ENCODE peak calls at places on chromosome 16, in seven cellular contexts. S is effector CD4-positive, alpha-beta T cell; A is stimulated activated naive CD8-positive, alpha-beta T cell treated with anti-CD3 and anti-CD28 coated beads, Interleukin-15, amount 100 ng/mL, for 72 hours; E is NCI-H526; J is brain microvascular endothelial cell; B is head of caudate nucleus; I is ACHN. D is an unnamed sample.

GRCh38 chr16:22813223-22813945 is 578 bp upstream of the HS3ST2 start:
- DNase-seq in S (no peak), A (peak), E (no peak), J (no peak), B (peak), I (peak), D (no peak)

GRCh38 chr16:23837553-23838308 is 1.9 kb downstream of the PRKCB start:
- DNase-seq in S (no peak), A (no peak), E (no peak), J (no peak), B (no peak), I (no peak), D (no peak)

GRCh38 chr16:67145746-67146145 is 5.1 kb downstream of the B3GNT9 start:
- DNase-seq in S (no peak), A (no peak), E (no peak), J (no peak), B (no peak), I (no peak), D (no peak)

GRCh38 chr16:56468800-56469199 is 17.4 kb downstream of the OGFOD1 start:
- DNase-seq in S (no peak), A (no peak), E (no peak), J (no peak), B (no peak), I (no peak), D (no peak)

GRCh38 chr16:23803591-23804123 is 32.1 kb upstream of the PRKCB start:
- DNase-seq in S (peak), A (peak), E (no peak), J (peak), B (peak), I (peak), D (peak)

GRCh38 chr16:67100569-67101300 is 9.0 kb upstream of the PHAF1 start:
- DNase-seq in S (no peak), A (no peak), E (no peak), J (no peak), B (no peak), I (peak), D (no peak)

GRCh38 chr16:22220076-22220453 is 14.0 kb downstream of the EEF2K start:
- DNase-seq in S (no peak), A (no peak), E (no peak), J (no peak), B (no peak), I (no peak), D (no peak)

GRCh38 chr16:84612686-84613085 is 5.2 kb downstream of the COTL1 start:
- DNase-seq in S (no peak), A (no peak), E (no peak), J (no peak), B (no peak), I (no peak), D (no peak)

GRCh38 chr16:3187798-3188674 is at the start of gene OR1F1:
- DNase-seq in S (no peak), A (peak), E (no peak), J (peak), B (peak), I (peak), D (peak)

GRCh38 chr16:75216127-75216526 is 2.7 kb upstream of the CTRB1 start:
- DNase-seq in S (no peak), A (no peak), E (no peak), J (no peak), B (no peak), I (no peak), D (no peak)

GRCh38 chr16:89194340-89195311 is 5.7 kb downstream of the SLC22A31 start:
- DNase-seq in S (no peak), A (no peak), E (no peak), J (no peak), B (no peak), I (no peak), D (no peak)

GRCh38 chr16:28990375-28991040 is 5.7 kb downstream of the LAT start:
- DNase-seq in S (peak), A (peak), E (no peak), J (no peak), B (no peak), I (peak), D (no peak)

GRCh38 chr16:70257391-70257790 is 5.7 kb upstream of the EXOSC6 start:
- DNase-seq in S (no peak), A (no peak), E (no peak), J (no peak), B (no peak), I (no peak), D (no peak)

GRCh38 chr16:83115491-83116232 is 488.9 kb downstream of the CDH13 start:
- DNase-seq in S (no peak), A (no peak), E (no peak), J (no peak), B (no peak), I (no peak), D (no peak)

GRCh38 chr16:6510261-6510660 is 822.4 kb upstream of the RBFOX1 start:
- DNase-seq in S (no peak), A (no peak), E (no peak), J (no peak), B (no peak), I (no peak), D (no peak)

GRCh38 chr16:56669840-56670639 is 426 bp downstream of the MT1H start:
- DNase-seq in S (no peak), A (no peak), E (no peak), J (no peak), B (no peak), I (no peak), D (no peak)

GRCh38 chr16:66651474-66651765 is 45.1 kb downstream of the CMTM4 start:
- DNase-seq in S (no peak), A (no peak), E (no peak), J (no peak), B (no peak), I (no peak), D (no peak)

GRCh38 chr16:55892821-55893220 is 17.6 kb upstream of the CES5A start:
- DNase-seq in S (no peak), A (no peak), E (no peak), J (no peak), B (no peak), I (no peak), D (no peak)

GRCh38 chr16:26598061-26598460 is 468.7 kb upstream of the C16orf82 start:
- DNase-seq in S (peak), A (peak), E (no peak), J (peak), B (peak), I (no peak), D (peak)

GRCh38 chr16:51968756-51969155 is 578.2 kb downstream of the TOX3 start:
- DNase-seq in S (no peak), A (no peak), E (no peak), J (no peak), B (no peak), I (no peak), D (no peak)

GRCh38 chr16:80656731-80657150 is 115.9 kb downstream of the DYNLRB2 start:
- DNase-seq in S (no peak), A (peak), E (no peak), J (no peak), B (no peak), I (no peak), D (no peak)

GRCh38 chr16:2072926-2073325 is 25.1 kb downstream of the TSC2 start:
- DNase-seq in S (no peak), A (no peak), E (no peak), J (no peak), B (no peak), I (no peak), D (no peak)

GRCh38 chr16:53666816-53667415 is 36.7 kb downstream of the RPGRIP1L start:
- DNase-seq in S (no peak), A (no peak), E (no peak), J (no peak), B (no peak), I (no peak), D (no peak)

GRCh38 chr16:30356401-30357084 is 1.4 kb upstream of the CD2BP2 start:
- DNase-seq in S (no peak), A (no peak), E (no peak), J (no peak), B (no peak), I (no peak), D (no peak)

GRCh38 chr16:14354561-14355351 is 275.3 kb downstream of the PARN start:
- DNase-seq in S (no peak), A (peak), E (no peak), J (no peak), B (no peak), I (no peak), D (no peak)

GRCh38 chr16:87538594-87538993 is 45.8 kb upstream of the ZCCHC14 start:
- DNase-seq in S (no peak), A (no peak), E (no peak), J (peak), B (no peak), I (no peak), D (no peak)

GRCh38 chr16:75250809-75251279 is 580 bp downstream of the BCAR1 start:
- DNase-seq in S (no peak), A (no peak), E (no peak), J (no peak), B (peak), I (peak), D (no peak)

GRCh38 chr16:15829460-15829859 is 27.4 kb downstream of the MYH11 start:
- DNase-seq in S (no peak), A (no peak), E (no peak), J (no peak), B (no peak), I (no peak), D (no peak)

GRCh38 chr16:49012961-49013726 is 268.5 kb downstream of the CBLN1 start:
- DNase-seq in S (no peak), A (no peak), E (no peak), J (no peak), B (peak), I (no peak), D (no peak)

GRCh38 chr16:23694707-23695373 is 16.2 kb downstream of the PLK1 start:
- DNase-seq in S (no peak), A (no peak), E (peak), J (peak), B (no peak), I (peak), D (no peak)

D was measured in HCT116.